ENCODE peak calls at places on chromosomes 6 and 20, in nine cellular contexts. X is dermis blood vessel endothelial cell, O is right cardiac atrium, J is activated T-cell treated with anti-CD3 and anti-CD28 coated beads for 24 hours, E is cerebellum, Y is NCI-H1417, D is NCI-H1105 treated with DMSO at 0.1 percent for 48 hours, V is heart right ventricle, C is tibial nerve. L is an unnamed sample.
A peak's percentile ranks its signal among the peaks of the same experiment; 100 is the strongest.

GRCh38 chr20:48823960-48824497 is 3.8 kb downstream of the PREX1 start:
- DNase-seq in D (no peak), C (peak; percentile 15), V (no peak), O (no peak), X (peak; percentile 85), E (no peak), J (peak; percentile 62), Y (no peak), L (no peak)

GRCh38 chr20:19935842-19936241 is 81.3 kb upstream of the NAA20 start:
- DNase-seq in J (no peak), C (no peak), V (no peak), Y (peak; percentile 23), D (no peak), O (no peak), E (no peak), X (no peak), L (no peak)

GRCh38 chr6:65229768-65230167 is 477.3 kb downstream of the EYS start:
- DNase-seq in O (no peak), X (peak; percentile 23), V (no peak), J (no peak), Y (no peak), C (no peak), D (no peak), E (no peak), L (no peak)

GRCh38 chr20:19336601-19337000 is 124.2 kb downstream of the SLC24A3 start:
- DNase-seq in D (no peak), V (no peak), O (no peak), Y (no peak), X (no peak), J (no peak), E (no peak), C (no peak), L (no peak)

GRCh38 chr6:17987576-17988421 is at the start of gene KIF13A:
- DNase-seq in O (peak; percentile 79), X (peak; percentile 76), J (no peak), D (peak; percentile 93), E (peak; percentile 77), V (peak; percentile 75), Y (peak; percentile 62), C (peak; percentile 61), L (no peak)

GRCh38 chr6:170057034-170057734 is 233.7 kb downstream of the DLL1 start:
- DNase-seq in Y (no peak), O (no peak), J (no peak), C (no peak), X (no peak), E (no peak), D (no peak), V (no peak), L (no peak)

GRCh38 chr6:140178550-140179334 is 804.3 kb upstream of the CITED2 start:
- DNase-seq in D (no peak), J (no peak), E (no peak), C (no peak), V (no peak), X (no peak), Y (no peak), O (no peak), L (no peak)

GRCh38 chr6:39203398-39203797 is 25.9 kb downstream of the KCNK5 start:
- DNase-seq in X (no peak), O (no peak), D (no peak), J (no peak), V (no peak), C (no peak), Y (no peak), E (no peak), L (no peak)

GRCh38 chr6:139778688-139779087 is 404.2 kb upstream of the CITED2 start:
- DNase-seq in V (peak; percentile 16), D (no peak), C (no peak), J (no peak), X (peak; percentile 54), E (peak; percentile 20), O (no peak), Y (peak; percentile 75), L (no peak)

GRCh38 chr6:2665169-2666070 is 85.3 kb downstream of the MYLK4 start:
- DNase-seq in C (no peak), D (no peak), X (no peak), E (no peak), Y (no peak), V (no peak), O (no peak), J (no peak), L (no peak)

L was measured in T follicular helper cell.